ENCODE peak calls at places on chromosomes 4 and X, in six cellular contexts. H is right lobe of liver, E is pancreas, J is heart right ventricle, A is psoas muscle, Q is body of pancreas. R is an unnamed sample.

GRCh38 chr4:17636341-17636695 is 21.9 kb downstream of the MED28 start:
- ATAC-seq in H (peak; percentile 45), E (peak; percentile 28), J (peak; percentile 39), A (no peak), Q (no peak), R (no peak)

GRCh38 chr4:145217339-145217738 is 37.0 kb upstream of the OTUD4 start:
- ATAC-seq in H (no peak), E (no peak), J (no peak), A (no peak), Q (no peak), R (no peak)

GRCh38 chr4:41258783-41259182 is 2.1 kb downstream of the UCHL1 start:
- ATAC-seq in H (peak; percentile 60), E (peak; percentile 49), J (peak; percentile 48), A (no peak), Q (peak; percentile 55), R (no peak)

GRCh38 chrX:15505104-15505503 is 4.5 kb downstream of the BMX start:
- ATAC-seq in H (no peak), E (no peak), J (no peak), A (no peak), Q (no peak), R (no peak)

GRCh38 chr4:138702471-138702870 is 313.1 kb upstream of the NOCT start:
- ATAC-seq in H (no peak), E (no peak), J (no peak), A (no peak), Q (no peak), R (no peak)

GRCh38 chrX:39888730-39889129 is 209.0 kb downstream of the BCOR start:
- ATAC-seq in H (no peak), E (no peak), J (peak; percentile 3), A (no peak), Q (no peak), R (no peak)

GRCh38 chr4:25842229-25842840 is 20.5 kb downstream of the SEL1L3 start:
- ATAC-seq in H (no peak), E (no peak), J (no peak), A (no peak), Q (no peak), R (no peak)

GRCh38 chrX:4239650-4240540 is 526.4 kb upstream of the PRKX start:
- ATAC-seq in H (no peak), E (no peak), J (no peak), A (no peak), Q (no peak), R (no peak)

GRCh38 chr4:152970102-152970820 is 34.1 kb downstream of the FHDC1 start:
- ATAC-seq in H (no peak), E (no peak), J (no peak), A (no peak), Q (no peak), R (no peak)

GRCh38 chr4:183035726-183036415 is 63.2 kb upstream of the WWC2 start:
- ATAC-seq in H (peak; percentile 37), E (no peak), J (no peak), A (no peak), Q (no peak), R (no peak)

GRCh38 chr4:102734591-102735385 is 26.0 kb downstream of the MANBA start:
- ATAC-seq in H (peak; percentile 57), E (peak; percentile 14), J (peak; percentile 50), A (peak; percentile 27), Q (no peak), R (peak; percentile 62)

GRCh38 chrX:1679238-1679637 is 64.4 kb downstream of the ASMT start:
- ATAC-seq in H (no peak), E (no peak), J (no peak), A (no peak), Q (no peak), R (no peak)

GRCh38 chr4:37628977-37629609 is 57.1 kb downstream of the RELL1 start:
- ATAC-seq in H (peak; percentile 95), E (peak; percentile 65), J (peak; percentile 83), A (peak; percentile 99), Q (peak; percentile 62), R (peak; percentile 82)

GRCh38 chr4:2865381-2865780 is 21.7 kb downstream of the ADD1 start:
- ATAC-seq in H (no peak), E (no peak), J (no peak), A (no peak), Q (no peak), R (no peak)
- H3K4me1 ChIP-seq in H (no peaks in the 10 kb centered on the region), E (peaks cover 83% of the 10 kb centered on the region), J (peaks cover 100% of the 10 kb centered on the region), A (peaks cover 99% of the 10 kb centered on the region), Q (peaks cover 97% of the 10 kb centered on the region), R (peaks cover 47% of the 10 kb centered on the region)

GRCh38 chrX:53072418-53073114 is 9.6 kb upstream of the TSPYL2 start:
- ATAC-seq in H (no peak), E (no peak), J (no peak), A (no peak), Q (no peak), R (no peak)
- H3K4me3 ChIP-seq in H (no peak overlapping the region), E (no peak overlapping the region), J (no peak overlapping the region), A (peak overlapping the region; percentile 38), Q (no peak overlapping the region), R (no peak overlapping the region)

GRCh38 chr4:171629737-171630136 is 183.5 kb upstream of the GALNTL6 start:
- ATAC-seq in H (no peak), E (no peak), J (no peak), A (no peak), Q (no peak), R (no peak)
- TF ChIP-seq CTCF in H (no peak), E (no peak), J (no peak), A (no peak), Q (no peak), R (no peak)

DNA sequence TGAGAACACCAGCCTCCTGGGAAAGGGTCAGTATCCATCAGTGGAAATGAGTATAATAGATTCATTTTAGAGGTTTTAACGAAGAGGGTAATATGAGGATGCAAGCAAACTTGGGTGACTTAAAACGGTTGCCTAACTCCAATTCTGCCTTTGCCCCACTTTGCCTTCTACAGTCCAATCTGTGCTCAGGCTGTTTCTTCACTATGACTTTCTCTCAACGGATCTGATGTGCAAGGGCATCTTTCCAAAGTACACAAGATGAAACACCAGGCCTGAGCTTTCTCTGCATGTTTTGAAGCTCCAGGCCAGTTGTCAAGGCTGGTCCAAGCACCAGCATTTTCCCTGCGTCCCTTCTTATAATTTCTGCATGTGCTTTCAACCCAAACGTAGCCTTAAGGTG is 68.0 kb upstream of the TMEM164 start:
- ATAC-seq in H (no peak), E (no peak), J (peak; percentile 48), A (no peak), Q (no peak), R (no peak)
- H3K4me1 ChIP-seq in H (no peaks in the 10 kb centered on the region), E (no peaks in the 10 kb centered on the region), J (no peaks in the 10 kb centered on the region), A (no peaks in the 10 kb centered on the region), Q (no peaks in the 10 kb centered on the region), R (no peaks in the 10 kb centered on the region)

GRCh38 chr4:165375465-165375864 is 3.3 kb upstream of the CPE start:
- ATAC-seq in H (no peak), E (no peak), J (no peak), A (no peak), Q (no peak), R (no peak)

GRCh38 chr4:165378763-165379631 is at the start of gene CPE:
- ATAC-seq in H (peak; percentile 99), E (peak; percentile 99), J (peak; percentile 98), A (peak; percentile 71), Q (peak; percentile 98), R (peak; percentile 96)

GRCh38 chr4:165379662-165380061 is 854 bp downstream of the CPE start:
- ATAC-seq in H (no peak), E (peak; percentile 11), J (no peak), A (no peak), Q (peak; percentile 1), R (peak; percentile 11)

GRCh38 chr4:165381821-165382373 is 3.1 kb downstream of the CPE start:
- ATAC-seq in H (no peak), E (no peak), J (no peak), A (no peak), Q (no peak), R (no peak)

DNA sequence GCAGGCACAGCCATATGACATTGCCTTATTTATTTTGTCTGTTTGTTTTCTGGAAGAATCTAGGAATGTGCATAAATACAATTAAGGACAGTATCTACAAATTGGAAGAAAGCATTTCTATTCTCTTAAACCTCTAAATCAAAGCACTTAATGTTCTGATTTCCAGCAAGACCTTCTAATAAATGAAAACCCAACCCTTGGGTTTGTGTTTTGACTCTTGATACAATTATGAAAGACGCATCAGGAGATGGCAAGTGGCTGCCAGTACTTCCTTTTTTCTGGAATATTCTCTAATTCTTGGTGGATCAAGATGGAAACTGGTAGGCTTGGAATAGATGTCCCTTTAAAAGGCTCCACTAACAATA is 428 bp upstream of the CPE start:
- ATAC-seq in H (no peak), E (no peak), J (no peak), A (no peak), Q (no peak), R (no peak)
- H3K4me3 ChIP-seq in H (peak overlapping the region; percentile 39), E (peak overlapping the region; percentile 47), J (peak overlapping the region; percentile 60), A (peak overlapping the region; percentile 55), Q (peak overlapping the region; percentile 0), R (peak overlapping the region; percentile 82)

GRCh38 chr4:8085491-8086479 is 72.8 kb downstream of the ABLIM2 start:
- ATAC-seq in H (no peak), E (no peak), J (no peak), A (no peak), Q (no peak), R (no peak)
- TF ChIP-seq CTCF in H (no peak), E (no peak), J (no peak), A (no peak), Q (no peak), R (no peak)

GRCh38 chr4:76212851-76213414 is 691 bp downstream of the SCARB2 start:
- ATAC-seq in H (peak; percentile 24), E (no peak), J (no peak), A (no peak), Q (no peak), R (peak; percentile 11)
- H3K4me1 ChIP-seq in H (no peaks in the 10 kb centered on the region), E (peaks cover 68% of the 10 kb centered on the region), J (peaks cover 61% of the 10 kb centered on the region), A (peaks cover 71% of the 10 kb centered on the region), Q (peaks cover 87% of the 10 kb centered on the region), R (peaks cover 62% of the 10 kb centered on the region)

DNA sequence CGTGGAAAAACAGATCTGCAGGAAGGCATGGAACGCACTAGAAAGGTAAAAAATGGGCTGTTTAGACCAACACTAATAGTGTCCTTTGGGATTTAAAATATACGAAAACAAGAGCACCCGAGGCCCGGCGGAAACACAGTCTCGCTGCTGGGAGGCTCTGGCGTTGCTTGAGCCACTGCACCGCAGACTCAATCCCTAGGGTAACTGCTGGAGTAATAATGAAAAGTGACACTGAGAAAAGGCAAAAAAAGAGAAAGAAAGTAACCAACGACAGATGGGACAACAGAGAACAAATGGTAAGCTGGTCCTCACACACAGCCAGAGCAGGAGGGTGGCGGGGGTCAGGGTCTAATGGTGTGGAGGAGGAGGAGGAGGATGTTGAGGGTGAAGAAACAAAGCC is 15.4 kb downstream of the IRAK1 start:
- ATAC-seq in H (no peak), E (no peak), J (no peak), A (no peak), Q (no peak), R (no peak)
- H3K4me3 ChIP-seq in H (no peak overlapping the region), E (no peak overlapping the region), J (no peak overlapping the region), A (no peak overlapping the region), Q (no peak overlapping the region), R (no peak overlapping the region)